ENCODE peak calls at places on chromosomes 16 and 17, in six cellular contexts. One of them, this sample, is unnamed.

GRCh38 chr17:8289103-8289397 is 580 bp downstream of the RANGRF start:
- DNase-seq in PC-3: no peak
- DNase-seq in CD4-positive, CD25-positive, alpha-beta regulatory T cell: no peak
- DNase-seq in left ventricle myocardium inferior: peak; percentile 86
- DNase-seq in tibial artery: no peak
- DNase-seq in hepatocyte: no peak
- DNase-seq in this sample: peak; percentile 85

GRCh38 chr17:74566132-74566753 is 1.1 kb downstream of the CD300H start:
- DNase-seq in PC-3: peak; percentile 64
- DNase-seq in CD4-positive, CD25-positive, alpha-beta regulatory T cell: no peak
- DNase-seq in left ventricle myocardium inferior: no peak
- DNase-seq in tibial artery: no peak
- DNase-seq in hepatocyte: peak; percentile 61
- DNase-seq in this sample: no peak

GRCh38 chr17:66548659-66549311 is 246.4 kb downstream of the PRKCA start:
- DNase-seq in PC-3: no peak
- DNase-seq in CD4-positive, CD25-positive, alpha-beta regulatory T cell: no peak
- DNase-seq in left ventricle myocardium inferior: no peak
- DNase-seq in tibial artery: no peak
- DNase-seq in hepatocyte: no peak
- DNase-seq in this sample: no peak

GRCh38 chr17:77208217-77208808 is 67.5 kb downstream of the SEC14L1 start:
- DNase-seq in PC-3: no peak
- DNase-seq in CD4-positive, CD25-positive, alpha-beta regulatory T cell: no peak
- DNase-seq in left ventricle myocardium inferior: no peak
- DNase-seq in tibial artery: peak; percentile 57
- DNase-seq in hepatocyte: peak; percentile 74
- DNase-seq in this sample: no peak

GRCh38 chr17:28280826-28281225 is 38.2 kb upstream of the TMEM97 start:
- DNase-seq in PC-3: no peak
- DNase-seq in CD4-positive, CD25-positive, alpha-beta regulatory T cell: no peak
- DNase-seq in left ventricle myocardium inferior: no peak
- DNase-seq in tibial artery: no peak
- DNase-seq in hepatocyte: no peak
- DNase-seq in this sample: no peak

GRCh38 chr16:55760665-55761035 is 72.2 kb downstream of the CES1 start:
- DNase-seq in PC-3: no peak
- DNase-seq in CD4-positive, CD25-positive, alpha-beta regulatory T cell: no peak
- DNase-seq in left ventricle myocardium inferior: peak; percentile 62
- DNase-seq in tibial artery: peak; percentile 60
- DNase-seq in hepatocyte: no peak
- DNase-seq in this sample: no peak

GRCh38 chr17:37505333-37505732 is 15.6 kb downstream of the DUSP14 start:
- DNase-seq in PC-3: no peak
- DNase-seq in CD4-positive, CD25-positive, alpha-beta regulatory T cell: no peak
- DNase-seq in left ventricle myocardium inferior: no peak
- DNase-seq in tibial artery: no peak
- DNase-seq in hepatocyte: no peak
- DNase-seq in this sample: no peak

GRCh38 chr17:72087876-72088275 is 32.9 kb upstream of the SOX9 start:
- DNase-seq in PC-3: no peak
- DNase-seq in CD4-positive, CD25-positive, alpha-beta regulatory T cell: no peak
- DNase-seq in left ventricle myocardium inferior: no peak
- DNase-seq in tibial artery: no peak
- DNase-seq in hepatocyte: no peak
- DNase-seq in this sample: no peak

GRCh38 chr16:57882797-57883196 is 80.5 kb upstream of the KIFC3 start:
- DNase-seq in PC-3: no peak
- DNase-seq in CD4-positive, CD25-positive, alpha-beta regulatory T cell: no peak
- DNase-seq in left ventricle myocardium inferior: no peak
- DNase-seq in tibial artery: peak; percentile 5
- DNase-seq in hepatocyte: no peak
- DNase-seq in this sample: no peak

GRCh38 chr16:24170407-24170806 is 85.7 kb upstream of the CACNG3 start:
- DNase-seq in PC-3: no peak
- DNase-seq in CD4-positive, CD25-positive, alpha-beta regulatory T cell: no peak
- DNase-seq in left ventricle myocardium inferior: no peak
- DNase-seq in tibial artery: no peak
- DNase-seq in hepatocyte: no peak
- DNase-seq in this sample: no peak

GRCh38 chr16:10982430-10983174 is 38.2 kb downstream of the CLEC16A start:
- DNase-seq in PC-3: no peak
- DNase-seq in CD4-positive, CD25-positive, alpha-beta regulatory T cell: no peak
- DNase-seq in left ventricle myocardium inferior: no peak
- DNase-seq in tibial artery: no peak
- DNase-seq in hepatocyte: no peak
- DNase-seq in this sample: no peak

GRCh38 chr16:56910654-56911539 is 21.0 kb upstream of the HERPUD1 start:
- DNase-seq in PC-3: peak; percentile 2
- DNase-seq in CD4-positive, CD25-positive, alpha-beta regulatory T cell: no peak
- DNase-seq in left ventricle myocardium inferior: no peak
- DNase-seq in tibial artery: no peak
- DNase-seq in hepatocyte: no peak
- DNase-seq in this sample: no peak

GRCh38 chr16:27374231-27374793 is 27.7 kb upstream of the IL21R start:
- DNase-seq in PC-3: no peak
- DNase-seq in CD4-positive, CD25-positive, alpha-beta regulatory T cell: no peak
- DNase-seq in left ventricle myocardium inferior: no peak
- DNase-seq in tibial artery: peak; percentile 58
- DNase-seq in hepatocyte: no peak
- DNase-seq in this sample: no peak

GRCh38 chr17:36133629-36134259 is 30.1 kb downstream of the CCL4 start:
- DNase-seq in PC-3: no peak
- DNase-seq in CD4-positive, CD25-positive, alpha-beta regulatory T cell: no peak
- DNase-seq in left ventricle myocardium inferior: no peak
- DNase-seq in tibial artery: no peak
- DNase-seq in hepatocyte: peak; percentile 85
- DNase-seq in this sample: no peak

GRCh38 chr17:32933881-32934280 is 5.9 kb downstream of the TMEM98 start:
- DNase-seq in PC-3: peak; percentile 58
- DNase-seq in CD4-positive, CD25-positive, alpha-beta regulatory T cell: no peak
- DNase-seq in left ventricle myocardium inferior: no peak
- DNase-seq in tibial artery: no peak
- DNase-seq in hepatocyte: no peak
- DNase-seq in this sample: no peak

GRCh38 chr17:6496636-6497441 is 52.6 kb downstream of the PIMREG start:
- DNase-seq in PC-3: no peak
- DNase-seq in CD4-positive, CD25-positive, alpha-beta regulatory T cell: no peak
- DNase-seq in left ventricle myocardium inferior: no peak
- DNase-seq in tibial artery: peak; percentile 53
- DNase-seq in hepatocyte: no peak
- DNase-seq in this sample: no peak

GRCh38 chr17:27530791-27531391 is 74.6 kb downstream of the KSR1 start:
- DNase-seq in PC-3: no peak
- DNase-seq in CD4-positive, CD25-positive, alpha-beta regulatory T cell: no peak
- DNase-seq in left ventricle myocardium inferior: no peak
- DNase-seq in tibial artery: peak; percentile 85
- DNase-seq in hepatocyte: peak; percentile 44
- DNase-seq in this sample: no peak

GRCh38 chr16:18800674-18801196 is 614 bp downstream of the ARL6IP1 start:
- DNase-seq in PC-3: no peak
- DNase-seq in CD4-positive, CD25-positive, alpha-beta regulatory T cell: no peak
- DNase-seq in left ventricle myocardium inferior: no peak
- DNase-seq in tibial artery: no peak
- DNase-seq in hepatocyte: peak; percentile 29
- DNase-seq in this sample: no peak

GRCh38 chr17:57902800-57903759 is 52.1 kb downstream of the CUEDC1 start:
- DNase-seq in PC-3: peak; percentile 98
- DNase-seq in CD4-positive, CD25-positive, alpha-beta regulatory T cell: no peak
- DNase-seq in left ventricle myocardium inferior: peak; percentile 87
- DNase-seq in tibial artery: peak; percentile 95
- DNase-seq in hepatocyte: peak; percentile 82
- DNase-seq in this sample: peak; percentile 44

GRCh38 chr16:74748042-74748709 is 26.4 kb downstream of the FA2H start:
- DNase-seq in PC-3: no peak
- DNase-seq in CD4-positive, CD25-positive, alpha-beta regulatory T cell: no peak
- DNase-seq in left ventricle myocardium inferior: no peak
- DNase-seq in tibial artery: no peak
- DNase-seq in hepatocyte: no peak
- DNase-seq in this sample: no peak

GRCh38 chr17:75288784-75289121 is 480 bp downstream of the SLC25A19 start:
- DNase-seq in PC-3: peak; percentile 68
- DNase-seq in CD4-positive, CD25-positive, alpha-beta regulatory T cell: no peak
- DNase-seq in left ventricle myocardium inferior: no peak
- DNase-seq in tibial artery: no peak
- DNase-seq in hepatocyte: no peak
- DNase-seq in this sample: no peak

GRCh38 chr17:51155416-51155815 is 2.1 kb downstream of the NME1 start:
- DNase-seq in PC-3: no peak
- DNase-seq in CD4-positive, CD25-positive, alpha-beta regulatory T cell: no peak
- DNase-seq in left ventricle myocardium inferior: no peak
- DNase-seq in tibial artery: no peak
- DNase-seq in hepatocyte: no peak
- DNase-seq in this sample: no peak

GRCh38 chr17:563646-564045 is 151.0 kb downstream of the VPS53 start:
- DNase-seq in PC-3: no peak
- DNase-seq in CD4-positive, CD25-positive, alpha-beta regulatory T cell: no peak
- DNase-seq in left ventricle myocardium inferior: no peak
- DNase-seq in tibial artery: no peak
- DNase-seq in hepatocyte: no peak
- DNase-seq in this sample: no peak

GRCh38 chr16:81639931-81640680 is 139.0 kb upstream of the PLCG2 start:
- DNase-seq in PC-3: no peak
- DNase-seq in CD4-positive, CD25-positive, alpha-beta regulatory T cell: no peak
- DNase-seq in left ventricle myocardium inferior: no peak
- DNase-seq in tibial artery: no peak
- DNase-seq in hepatocyte: no peak
- DNase-seq in this sample: no peak

GRCh38 chr16:75102595-75102994 is 14.0 kb downstream of the LDHD start:
- DNase-seq in PC-3: no peak
- DNase-seq in CD4-positive, CD25-positive, alpha-beta regulatory T cell: no peak
- DNase-seq in left ventricle myocardium inferior: no peak
- DNase-seq in tibial artery: peak; percentile 29
- DNase-seq in hepatocyte: no peak
- DNase-seq in this sample: no peak

GRCh38 chr16:81189100-81189664 is 49.3 kb upstream of the BCO1 start:
- DNase-seq in PC-3: no peak
- DNase-seq in CD4-positive, CD25-positive, alpha-beta regulatory T cell: no peak
- DNase-seq in left ventricle myocardium inferior: peak; percentile 85
- DNase-seq in tibial artery: peak; percentile 97
- DNase-seq in hepatocyte: peak; percentile 66
- DNase-seq in this sample: peak; percentile 91

GRCh38 chr16:2980227-2981176 is at the start of gene PKMYT1:
- DNase-seq in PC-3: peak; percentile 88
- DNase-seq in CD4-positive, CD25-positive, alpha-beta regulatory T cell: peak; percentile 90
- DNase-seq in left ventricle myocardium inferior: peak; percentile 91
- DNase-seq in tibial artery: peak; percentile 94
- DNase-seq in hepatocyte: peak; percentile 97
- DNase-seq in this sample: peak; percentile 91

DNA sequence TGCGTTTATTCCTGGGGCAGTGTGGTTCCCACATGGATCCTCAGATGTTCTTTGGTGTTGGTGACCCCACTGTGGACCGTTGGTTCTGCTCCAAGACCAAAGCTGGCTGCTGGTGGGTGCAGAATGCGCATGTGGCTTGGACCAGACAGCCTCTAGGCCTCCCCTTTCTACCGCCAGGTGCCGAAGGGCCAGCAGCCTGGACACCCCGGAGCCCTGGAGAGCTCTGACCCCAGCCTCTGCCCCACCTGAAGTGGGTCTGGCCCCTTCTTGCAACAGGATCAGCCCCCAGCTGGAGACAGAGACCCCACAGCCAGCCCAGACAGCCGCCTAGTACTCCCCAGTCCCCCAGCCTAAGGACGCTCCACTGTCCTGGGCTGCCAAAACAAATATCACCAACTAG is 18.4 kb downstream of the NPTX1 start:
- DNase-seq in PC-3: no peak
- DNase-seq in CD4-positive, CD25-positive, alpha-beta regulatory T cell: no peak
- DNase-seq in left ventricle myocardium inferior: no peak
- DNase-seq in tibial artery: no peak
- DNase-seq in hepatocyte: no peak
- DNase-seq in this sample: no peak
- H3K4me1 ChIP-seq in PC-3: peaks cover 20% of the 10 kb centered on the region
- H3K4me1 ChIP-seq in CD4-positive, CD25-positive, alpha-beta regulatory T cell: peaks cover 15% of the 10 kb centered on the region
- H3K4me1 ChIP-seq in left ventricle myocardium inferior: peaks cover 55% of the 10 kb centered on the region
- H3K4me1 ChIP-seq in tibial artery: peaks cover 21% of the 10 kb centered on the region
- H3K4me1 ChIP-seq in hepatocyte: peaks cover 17% of the 10 kb centered on the region
- H3K4me1 ChIP-seq in this sample: peaks cover 18% of the 10 kb centered on the region

GRCh38 chr17:41625602-41626001 is 1.2 kb upstream of the KRT17 start:
- DNase-seq in PC-3: peak; percentile 71
- DNase-seq in CD4-positive, CD25-positive, alpha-beta regulatory T cell: no peak
- DNase-seq in left ventricle myocardium inferior: no peak
- DNase-seq in tibial artery: peak; percentile 79
- DNase-seq in hepatocyte: no peak
- DNase-seq in this sample: no peak
- H3K4me1 ChIP-seq in PC-3: peaks cover 14% of the 10 kb centered on the region
- H3K4me1 ChIP-seq in CD4-positive, CD25-positive, alpha-beta regulatory T cell: no peaks in the 10 kb centered on the region
- H3K4me1 ChIP-seq in left ventricle myocardium inferior: peaks cover 5% of the 10 kb centered on the region
- H3K4me1 ChIP-seq in tibial artery: peaks cover 18% of the 10 kb centered on the region
- H3K4me1 ChIP-seq in hepatocyte: peaks cover 7% of the 10 kb centered on the region
- H3K4me1 ChIP-seq in this sample: peaks cover 2% of the 10 kb centered on the region

GRCh38 chr17:13272296-13272695 is 254.5 kb upstream of the ELAC2 start:
- DNase-seq in PC-3: no peak
- DNase-seq in CD4-positive, CD25-positive, alpha-beta regulatory T cell: no peak
- DNase-seq in left ventricle myocardium inferior: no peak
- DNase-seq in tibial artery: no peak
- DNase-seq in hepatocyte: no peak
- DNase-seq in this sample: no peak
- H3K4me1 ChIP-seq in PC-3: no peaks in the 10 kb centered on the region
- H3K4me1 ChIP-seq in CD4-positive, CD25-positive, alpha-beta regulatory T cell: no peaks in the 10 kb centered on the region
- H3K4me1 ChIP-seq in left ventricle myocardium inferior: no peaks in the 10 kb centered on the region
- H3K4me1 ChIP-seq in tibial artery: no peaks in the 10 kb centered on the region
- H3K4me1 ChIP-seq in hepatocyte: peaks cover 7% of the 10 kb centered on the region
- H3K4me1 ChIP-seq in this sample: no peaks in the 10 kb centered on the region

GRCh38 chr17:82098169-82098938 is at the start of gene FASN:
- DNase-seq in PC-3: peak; percentile 97
- DNase-seq in CD4-positive, CD25-positive, alpha-beta regulatory T cell: peak; percentile 86
- DNase-seq in left ventricle myocardium inferior: peak; percentile 96
- DNase-seq in tibial artery: peak; percentile 97
- DNase-seq in hepatocyte: peak; percentile 98
- DNase-seq in this sample: peak; percentile 96
- H3K4me1 ChIP-seq in PC-3: peaks cover 30% of the 10 kb centered on the region
- H3K4me1 ChIP-seq in CD4-positive, CD25-positive, alpha-beta regulatory T cell: peaks cover 21% of the 10 kb centered on the region
- H3K4me1 ChIP-seq in left ventricle myocardium inferior: peaks cover 49% of the 10 kb centered on the region
- H3K4me1 ChIP-seq in tibial artery: peaks cover 56% of the 10 kb centered on the region
- H3K4me1 ChIP-seq in hepatocyte: peaks cover 53% of the 10 kb centered on the region
- H3K4me1 ChIP-seq in this sample: peaks cover 8% of the 10 kb centered on the region

DNA sequence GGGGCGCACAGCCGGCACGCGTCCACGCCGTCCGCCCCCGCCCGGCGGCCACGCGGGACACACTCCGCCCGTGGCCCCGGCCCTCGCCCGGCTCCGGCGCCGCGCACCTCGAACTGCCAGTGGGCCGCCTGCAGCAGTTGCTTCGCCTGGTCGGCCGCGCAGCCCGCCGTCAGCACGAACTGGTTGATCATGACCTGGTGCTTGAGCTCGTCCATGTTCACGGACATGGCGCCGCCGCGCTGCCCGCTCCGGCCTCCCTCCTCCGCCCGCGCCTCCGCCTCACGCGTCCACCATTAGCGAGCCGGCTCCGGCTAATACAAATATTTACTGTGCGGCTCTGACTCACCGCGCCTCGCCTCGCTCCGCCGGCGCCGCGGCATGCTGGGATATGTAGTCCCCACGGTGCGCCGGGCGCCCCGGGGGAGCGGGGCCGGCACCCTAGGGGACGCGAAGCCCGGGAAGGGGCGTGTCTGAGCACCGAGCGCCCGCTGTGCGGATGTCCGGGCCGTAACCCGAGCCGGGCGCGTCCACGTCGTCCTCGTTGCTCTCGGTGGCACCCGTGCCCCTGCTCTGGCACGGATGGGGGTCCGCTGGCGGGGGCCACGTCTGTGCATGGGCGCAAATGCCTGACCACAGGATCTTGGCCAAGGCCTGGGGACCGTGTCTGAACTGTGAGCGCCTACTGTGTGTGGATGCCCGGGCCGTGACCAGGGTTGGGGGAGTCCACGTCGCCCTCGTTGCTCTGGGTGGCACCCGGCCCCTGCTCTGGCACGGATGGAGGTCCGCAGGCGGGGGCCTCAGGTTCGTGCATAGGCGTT is at the start of gene UBALD1:
- DNase-seq in PC-3: peak; percentile 88
- DNase-seq in CD4-positive, CD25-positive, alpha-beta regulatory T cell: peak; percentile 77
- DNase-seq in left ventricle myocardium inferior: peak; percentile 87
- DNase-seq in tibial artery: peak; percentile 92
- DNase-seq in hepatocyte: peak; percentile 96
- DNase-seq in this sample: peak; percentile 85
- H3K4me1 ChIP-seq in PC-3: peaks cover 14% of the 10 kb centered on the region
- H3K4me1 ChIP-seq in CD4-positive, CD25-positive, alpha-beta regulatory T cell: peaks cover 53% of the 10 kb centered on the region
- H3K4me1 ChIP-seq in left ventricle myocardium inferior: peaks cover 83% of the 10 kb centered on the region
- H3K4me1 ChIP-seq in tibial artery: peaks cover 69% of the 10 kb centered on the region
- H3K4me1 ChIP-seq in hepatocyte: peaks cover 55% of the 10 kb centered on the region
- H3K4me1 ChIP-seq in this sample: peaks cover 18% of the 10 kb centered on the region

This sample was measured in ovary.